ENCODE peak calls at places on chromosomes 6 and 20, in four cellular contexts. E is HepG2, Z is neural progenitor cell, D is endothelial cell of umbilical vein. A is an unnamed sample.

GRCh38 chr6:165889636-165890403 is 226.8 kb upstream of the PDE10A start:
- DNase-seq in E (peak; percentile 35), Z (peak; percentile 72), D (no peak), A (peak; percentile 10)

GRCh38 chr6:82364087-82365010 is 732 bp downstream of the TPBG start:
- DNase-seq in E (no peak), Z (peak; percentile 84), D (peak; percentile 13), A (peak; percentile 50)

GRCh38 chr6:67683960-67684359 is 951.1 kb upstream of the ADGRB3 start:
- DNase-seq in E (no peak), Z (no peak), D (peak; percentile 53), A (peak; percentile 67)

GRCh38 chr6:150445486-150445885 is 76.7 kb downstream of the IYD start:
- DNase-seq in E (no peak), Z (no peak), D (no peak), A (no peak)

GRCh38 chr20:19883501-19883900 is 125.4 kb downstream of the RIN2 start:
- DNase-seq in E (no peak), Z (no peak), D (no peak), A (no peak)

GRCh38 chr20:54123587-54124180 is 50.1 kb downstream of the CYP24A1 start:
- DNase-seq in E (peak; percentile 100), Z (peak; percentile 5), D (no peak), A (peak; percentile 99)

GRCh38 chr6:70241031-70241430 is 61.9 kb downstream of the COL9A1 start:
- DNase-seq in E (no peak), Z (no peak), D (no peak), A (no peak)

GRCh38 chr6:136547336-136547735 is 2.9 kb downstream of the MAP7 start:
- DNase-seq in E (no peak), Z (peak; percentile 43), D (no peak), A (peak; percentile 26)

GRCh38 chr20:52800734-52801627 is 171.2 kb upstream of the TSHZ2 start:
- DNase-seq in E (no peak), Z (no peak), D (no peak), A (no peak)

GRCh38 chr6:150334790-150335783 is 33.7 kb upstream of the IYD start:
- DNase-seq in E (peak; percentile 52), Z (peak; percentile 59), D (peak; percentile 65), A (peak; percentile 57)

GRCh38 chr6:133159269-133159795 is 81.8 kb upstream of the EYA4 start:
- DNase-seq in E (no peak), Z (no peak), D (no peak), A (no peak)

GRCh38 chr6:142518126-142518525 is 216.3 kb downstream of the ADGRG6 start:
- DNase-seq in E (no peak), Z (no peak), D (no peak), A (no peak)

GRCh38 chr6:159117031-159117430 is 52.2 kb upstream of the FNDC1 start:
- DNase-seq in E (no peak), Z (no peak), D (no peak), A (no peak)

GRCh38 chr6:138944412-138944811 is 43.6 kb downstream of the REPS1 start:
- DNase-seq in E (no peak), Z (no peak), D (peak; percentile 31), A (peak; percentile 77)

GRCh38 chr6:160930547-160931377 is 60.8 kb upstream of the MAP3K4 start:
- DNase-seq in E (peak; percentile 30), Z (peak; percentile 89), D (peak; percentile 59), A (peak; percentile 76)

GRCh38 chr6:165245716-165246115 is 63.7 kb downstream of the C6orf118 start:
- DNase-seq in E (no peak), Z (no peak), D (no peak), A (peak; percentile 2)

GRCh38 chr6:14921170-14921569 is 324.7 kb upstream of the JARID2 start:
- DNase-seq in E (no peak), Z (peak; percentile 76), D (no peak), A (peak; percentile 67)

GRCh38 chr20:3282271-3283221 is 43.6 kb upstream of the SLC4A11 start:
- DNase-seq in E (no peak), Z (peak; percentile 42), D (no peak), A (no peak)

GRCh38 chr20:3803289-3803688 is 7.2 kb downstream of the CDC25B start:
- DNase-seq in E (no peak), Z (no peak), D (no peak), A (no peak)

GRCh38 chr6:138977646-138978167 is 10.3 kb downstream of the REPS1 start:
- DNase-seq in E (no peak), Z (no peak), D (no peak), A (no peak)

GRCh38 chr20:1185781-1186334 is 1.1 kb upstream of the TMEM74B start:
- DNase-seq in E (peak; percentile 63), Z (peak; percentile 83), D (peak; percentile 48), A (peak; percentile 4)

GRCh38 chr6:66054967-66055366 is 347.9 kb upstream of the EYS start:
- DNase-seq in E (no peak), Z (no peak), D (no peak), A (no peak)

GRCh38 chr6:23176471-23176870 is 607.1 kb downstream of the HDGFL1 start:
- DNase-seq in E (no peak), Z (no peak), D (no peak), A (no peak)

GRCh38 chr6:16725145-16725864 is 36.0 kb downstream of the ATXN1 start:
- DNase-seq in E (no peak), Z (no peak), D (peak; percentile 96), A (peak; percentile 79)

GRCh38 chr6:10749734-10750133 is 2.1 kb downstream of the TMEM14B start:
- DNase-seq in E (no peak), Z (no peak), D (no peak), A (no peak)

GRCh38 chr6:154852700-154853099 is 119.5 kb downstream of the SCAF8 start:
- DNase-seq in E (peak; percentile 14), Z (no peak), D (no peak), A (peak; percentile 40)

GRCh38 chr20:2470051-2470431 is 548 bp downstream of the SNRPB start:
- DNase-seq in E (peak; percentile 65), Z (peak; percentile 49), D (peak; percentile 60), A (peak; percentile 54)

GRCh38 chr6:16352821-16353438 is 114.5 kb downstream of the GMPR start:
- DNase-seq in E (no peak), Z (no peak), D (no peak), A (no peak)

GRCh38 chr6:20791074-20791473 is 256.8 kb downstream of the CDKAL1 start:
- DNase-seq in E (no peak), Z (no peak), D (no peak), A (no peak)

GRCh38 chr6:20793174-20793573 is 258.9 kb downstream of the CDKAL1 start:
- DNase-seq in E (no peak), Z (no peak), D (no peak), A (no peak)

GRCh38 chr6:20791932-20792331 is 257.7 kb downstream of the CDKAL1 start:
- DNase-seq in E (no peak), Z (no peak), D (no peak), A (no peak)

GRCh38 chr6:20790032-20790791 is 256.0 kb downstream of the CDKAL1 start:
- DNase-seq in E (no peak), Z (no peak), D (no peak), A (peak; percentile 38)

DNA sequence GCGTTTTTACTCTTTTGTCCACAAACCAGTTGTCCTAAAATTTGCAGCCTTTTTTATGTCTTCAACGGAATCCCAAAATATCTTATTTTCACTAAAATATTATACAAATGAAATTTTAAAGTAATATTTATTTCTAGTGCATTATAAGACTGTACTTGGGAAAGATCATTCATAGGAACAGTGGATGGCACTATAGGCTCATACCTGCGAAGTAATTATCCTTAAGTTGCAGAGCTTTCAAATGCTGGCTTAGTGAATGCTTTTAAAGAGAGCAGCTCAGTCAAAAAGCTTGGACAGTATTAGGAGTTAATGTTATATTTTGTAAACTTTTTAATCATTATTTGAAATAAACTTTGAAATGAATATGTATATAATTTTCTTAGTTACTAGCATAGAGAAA is 254.9 kb downstream of the CDKAL1 start:
- DNase-seq in E (no peak), Z (no peak), D (peak; percentile 18), A (no peak)
- H2AFZ ChIP-seq in E (no peak overlapping the region), Z (no peak overlapping the region), D (no peak overlapping the region), A (no peak overlapping the region)

GRCh38 chr20:21109144-21109543 is 3.0 kb upstream of the LINC00237 start:
- DNase-seq in E (peak; percentile 44), Z (no peak), D (no peak), A (no peak)

GRCh38 chr20:21113697-21114096 is 7.5 kb upstream of the LINC00237 start:
- DNase-seq in E (no peak), Z (no peak), D (no peak), A (no peak)

GRCh38 chr20:21110811-21111210 is 4.7 kb upstream of the LINC00237 start:
- DNase-seq in E (no peak), Z (no peak), D (no peak), A (no peak)

GRCh38 chr20:21114584-21114983 is 8.4 kb upstream of the LINC00237 start:
- DNase-seq in E (no peak), Z (no peak), D (no peak), A (no peak)

DNA sequence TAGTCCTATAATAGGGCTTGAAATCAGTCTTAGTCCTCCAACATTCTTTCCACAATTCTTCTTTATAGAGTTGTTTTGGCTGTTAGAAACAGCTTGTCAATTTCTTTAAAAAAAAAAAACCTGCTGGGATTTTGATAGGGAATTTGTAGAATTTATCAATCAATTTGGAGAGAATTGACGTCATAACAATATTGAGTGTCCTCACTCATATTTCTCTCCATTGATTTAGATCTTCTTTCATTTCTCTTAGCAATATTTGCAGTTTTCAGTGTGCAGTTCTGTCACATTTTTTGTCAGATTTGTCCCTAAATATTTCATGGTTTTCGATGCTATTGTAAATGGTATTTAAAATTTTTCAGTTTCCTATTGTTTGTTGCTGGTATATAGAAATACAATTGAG is 5.3 kb upstream of the LINC00237 start:
- DNase-seq in E (no peak), Z (no peak), D (no peak), A (no peak)
- H3K4me1 ChIP-seq in E (no peaks in the 10 kb centered on the region), Z (peaks cover 1% of the 10 kb centered on the region), D (no peaks in the 10 kb centered on the region), A (no peaks in the 10 kb centered on the region)

GRCh38 chr6:107618672-107619071 is 128.8 kb downstream of the SOBP start:
- DNase-seq in E (no peak), Z (no peak), D (no peak), A (no peak)
- H2AFZ ChIP-seq in E (no peak overlapping the region), Z (no peak overlapping the region), D (no peak overlapping the region), A (no peak overlapping the region)

GRCh38 chr20:44858959-44859358 is 26.5 kb upstream of the YWHAB start:
- DNase-seq in E (no peak), Z (no peak), D (no peak), A (no peak)
- H3K4me1 ChIP-seq in E (peaks cover 15% of the 10 kb centered on the region), Z (no peaks in the 10 kb centered on the region), D (no peaks in the 10 kb centered on the region), A (peaks cover 10% of the 10 kb centered on the region)

DNA sequence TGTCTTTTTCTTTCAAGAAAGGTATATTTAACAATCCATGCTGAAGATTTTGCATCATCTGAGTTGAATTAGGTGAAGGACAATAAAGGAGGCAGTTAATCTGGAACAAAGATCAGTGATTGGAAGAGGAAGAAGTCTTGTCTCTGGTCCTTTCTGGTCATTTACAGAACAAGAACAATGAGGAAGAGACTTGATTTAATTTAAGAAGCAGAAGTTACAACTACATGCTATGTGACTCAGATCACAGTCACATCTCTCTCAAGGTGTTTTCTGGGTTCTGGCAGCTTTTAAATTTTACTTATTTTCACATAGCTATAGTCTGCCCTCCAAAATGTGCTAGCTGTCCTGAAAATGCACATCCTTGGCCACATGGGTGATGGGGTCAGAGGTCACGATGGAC is 53.5 kb upstream of the DEK start:
- DNase-seq in E (no peak), Z (no peak), D (no peak), A (no peak)
- H2AFZ ChIP-seq in E (no peak overlapping the region), Z (no peak overlapping the region), D (no peak overlapping the region), A (no peak overlapping the region)